ENCODE peak calls at places on chromosomes 5 and 9, in ten cellular contexts. G is NCI-H748 treated with DMSO at 0.1 percent for 48 hours; V is substantia nigra; D is caudate nucleus; X is stimulated activated CD4-positive, alpha-beta T cell treated with anti-CD3 and anti-CD28 coated beads, Interleukin-1b, Interleukin-23, amount 100 ng/mL, for 1 hour; L is A549; F is stromal cell of bone marrow; I is NCI-H1105 treated with DMSO at 0.1 percent for 48 hours; S is endothelial cell; C is left cardiac atrium. O is an unnamed sample.

GRCh38 chr5:145887976-145888574 is 15.3 kb upstream of the GRXCR2 start:
- DNase-seq in G (peak), V (no peak), D (peak), X (no peak), L (peak), F (peak), I (no peak), S (peak), C (no peak), O (peak)

GRCh38 chr9:113570749-113571711 is 107.5 kb downstream of the RGS3 start:
- DNase-seq in G (no peak), V (no peak), D (no peak), X (no peak), L (no peak), F (no peak), I (no peak), S (no peak), C (no peak), O (no peak)

GRCh38 chr5:82295144-82295543 is 17.0 kb upstream of the RPS23 start:
- DNase-seq in G (no peak), V (no peak), D (no peak), X (no peak), L (no peak), F (no peak), I (no peak), S (no peak), C (no peak), O (no peak)

GRCh38 chr9:84917366-84918063 is 248.0 kb downstream of the NTRK2 start:
- DNase-seq in G (peak), V (no peak), D (peak), X (no peak), L (no peak), F (no peak), I (no peak), S (no peak), C (peak), O (no peak)

GRCh38 chr5:143605403-143606005 is 202.0 kb upstream of the NR3C1 start:
- DNase-seq in G (no peak), V (no peak), D (no peak), X (no peak), L (no peak), F (no peak), I (no peak), S (no peak), C (no peak), O (peak)

GRCh38 chr5:145967296-145967695 is 30.9 kb downstream of the SH3RF2 start:
- DNase-seq in G (no peak), V (no peak), D (no peak), X (no peak), L (no peak), F (no peak), I (no peak), S (no peak), C (no peak), O (no peak)

GRCh38 chr9:82934949-82935348 is 128.0 kb downstream of the RASEF start:
- DNase-seq in G (no peak), V (no peak), D (no peak), X (no peak), L (peak), F (no peak), I (no peak), S (no peak), C (no peak), O (no peak)

GRCh38 chr5:135537271-135537670 is 1.5 kb upstream of the NEUROG1 start:
- DNase-seq in G (no peak), V (no peak), D (no peak), X (no peak), L (no peak), F (no peak), I (no peak), S (no peak), C (no peak), O (no peak)

O was measured in heart right ventricle.